ENCODE peak calls at places on chromosome 1, in seven cellular contexts. E is cardiac fibroblast, O is omental fat pad, G is body of pancreas, B is breast epithelium, V is cardiac muscle cell, F is AG09319. U is an unnamed sample.

GRCh38 chr1:236638935-236639334 is 34.6 kb upstream of the HEATR1 start:
- DNase-seq in E (no peak), O (no peak), G (no peak), B (no peak), V (no peak), F (no peak), U (no peak)

GRCh38 chr1:11929849-11930248 is 3.6 kb upstream of the KIAA2013 start:
- DNase-seq in E (peak), O (peak), G (peak), B (no peak), V (peak), F (no peak), U (peak)

GRCh38 chr1:4986266-4986665 is 331.9 kb downstream of the AJAP1 start:
- DNase-seq in E (no peak), O (no peak), G (no peak), B (no peak), V (no peak), F (no peak), U (no peak)

GRCh38 chr1:230422221-230422981 is 3.7 kb downstream of the PGBD5 start:
- DNase-seq in E (no peak), O (no peak), G (no peak), B (no peak), V (no peak), F (no peak), U (no peak)

GRCh38 chr1:59554752-59555151 is 257.9 kb downstream of the FGGY start:
- DNase-seq in E (no peak), O (no peak), G (no peak), B (no peak), V (no peak), F (no peak), U (no peak)

GRCh38 chr1:32872189-32872898 is 1.6 kb upstream of the FNDC5 start:
- DNase-seq in E (peak), O (peak), G (peak), B (no peak), V (peak), F (no peak), U (peak)

GRCh38 chr1:16298653-16299052 is 53.6 kb downstream of the FBXO42 start:
- DNase-seq in E (no peak), O (no peak), G (no peak), B (no peak), V (peak), F (no peak), U (no peak)

GRCh38 chr1:230682274-230682673 is 31.6 kb downstream of the AGT start:
- DNase-seq in E (no peak), O (no peak), G (no peak), B (no peak), V (no peak), F (no peak), U (no peak)

GRCh38 chr1:207346562-207346912 is 25.1 kb downstream of the CD55 start:
- DNase-seq in E (no peak), O (no peak), G (no peak), B (no peak), V (no peak), F (no peak), U (no peak)

GRCh38 chr1:31479801-31480200 is 66.8 kb downstream of the SERINC2 start:
- DNase-seq in E (peak), O (no peak), G (no peak), B (no peak), V (peak), F (no peak), U (no peak)

GRCh38 chr1:109617291-109617801 is 2.1 kb downstream of the GNAT2 start:
- DNase-seq in E (peak), O (no peak), G (no peak), B (no peak), V (peak), F (peak), U (no peak)

DNA sequence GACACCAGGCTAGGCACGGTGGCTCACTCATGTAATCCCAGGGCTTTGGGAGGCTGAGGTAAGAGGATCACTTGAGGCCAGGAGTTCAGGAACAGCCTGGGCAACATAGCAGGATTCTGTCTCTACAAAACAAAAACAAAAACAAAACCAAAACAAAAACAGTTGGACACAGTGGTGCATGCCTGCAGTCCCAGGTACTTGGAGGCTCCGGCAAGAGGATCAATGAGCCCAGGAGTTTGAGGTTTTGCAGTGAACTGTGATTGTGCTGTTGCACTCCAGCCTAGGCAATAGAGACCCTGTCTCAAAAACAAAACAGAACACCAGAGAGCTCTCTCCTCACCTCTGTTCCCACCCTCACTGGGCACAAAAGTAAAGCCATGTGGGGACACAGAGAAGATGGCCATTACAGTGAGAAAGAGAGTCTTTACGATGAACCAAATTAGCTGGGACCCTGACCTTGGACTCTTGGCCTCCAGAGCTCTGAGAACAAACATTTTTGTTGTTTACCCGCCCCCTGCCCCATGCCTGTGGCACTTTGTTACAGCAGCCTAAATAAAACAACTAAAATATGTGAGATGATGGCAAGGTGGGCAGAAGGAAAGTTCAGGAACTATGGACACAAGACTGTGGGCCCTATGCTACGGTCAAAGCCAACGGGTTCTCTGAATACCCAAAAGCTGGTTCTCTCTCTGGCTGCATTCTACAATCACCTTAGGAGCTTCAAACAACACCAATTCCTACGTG is 9.8 kb downstream of the NADK start:
- DNase-seq in E (no peak), O (no peak), G (no peak), B (no peak), V (no peak), F (no peak), U (no peak)
- TF ChIP-seq CTCF in E (no peak), O (no peak), G (no peak), B (no peak), V (no peak), F (no peak), U (no peak)

DNA sequence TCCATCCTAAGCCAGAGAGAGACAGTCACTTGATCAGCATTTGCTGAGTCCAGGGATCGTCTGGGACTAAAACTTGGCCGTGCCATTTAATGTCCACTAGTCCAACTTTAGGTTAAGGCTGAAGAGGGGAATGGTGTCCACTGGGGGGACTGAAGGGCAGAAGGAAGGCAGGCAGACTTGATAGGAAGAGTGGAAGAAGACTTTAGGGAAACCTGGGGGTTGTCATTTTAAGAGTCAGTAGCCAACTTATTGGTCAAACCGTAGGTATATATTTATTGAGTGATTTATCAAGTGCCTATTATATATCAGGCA is 1.3 kb upstream of the LMOD1 start:
- DNase-seq in E (no peak), O (no peak), G (no peak), B (no peak), V (no peak), F (no peak), U (no peak)
- TF ChIP-seq CTCF in E (no peak), O (no peak), G (no peak), B (no peak), V (no peak), F (no peak), U (no peak)

DNA sequence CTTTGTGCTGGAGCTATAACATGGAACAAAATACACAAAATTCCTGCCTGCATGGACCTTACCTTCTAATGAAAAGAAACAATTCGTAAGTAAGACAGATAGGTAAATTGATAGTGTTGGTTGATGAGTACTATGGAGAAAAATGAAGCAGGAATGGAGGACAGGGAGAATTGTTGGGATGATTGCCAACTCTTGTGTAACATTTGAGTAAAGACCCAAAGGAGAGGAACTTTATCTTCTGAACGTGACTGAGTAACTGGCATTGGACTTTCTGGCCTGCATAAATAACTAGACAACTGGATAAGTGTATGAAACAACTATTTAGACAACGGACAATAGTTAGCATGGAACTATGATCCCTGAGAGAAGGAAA is 6.8 kb upstream of the EFCAB14 start:
- DNase-seq in E (peak), O (no peak), G (no peak), B (no peak), V (peak), F (no peak), U (no peak)
- TF ChIP-seq CTCF in E (no peak), O (no peak), G (no peak), B (no peak), V (no peak), F (no peak), U (no peak)

GRCh38 chr1:41474490-41475271 is 9.8 kb downstream of the EDN2 start:
- DNase-seq in E (no peak), O (no peak), G (peak), B (no peak), V (no peak), F (no peak), U (no peak)

GRCh38 chr1:41475346-41475745 is 9.1 kb downstream of the EDN2 start:
- DNase-seq in E (no peak), O (no peak), G (no peak), B (no peak), V (no peak), F (no peak), U (no peak)

GRCh38 chr1:41473738-41474362 is 10.6 kb downstream of the EDN2 start:
- DNase-seq in E (no peak), O (no peak), G (no peak), B (no peak), V (no peak), F (no peak), U (no peak)

GRCh38 chr1:41476807-41477361 is 7.6 kb downstream of the EDN2 start:
- DNase-seq in E (peak), O (no peak), G (peak), B (no peak), V (no peak), F (no peak), U (no peak)

DNA sequence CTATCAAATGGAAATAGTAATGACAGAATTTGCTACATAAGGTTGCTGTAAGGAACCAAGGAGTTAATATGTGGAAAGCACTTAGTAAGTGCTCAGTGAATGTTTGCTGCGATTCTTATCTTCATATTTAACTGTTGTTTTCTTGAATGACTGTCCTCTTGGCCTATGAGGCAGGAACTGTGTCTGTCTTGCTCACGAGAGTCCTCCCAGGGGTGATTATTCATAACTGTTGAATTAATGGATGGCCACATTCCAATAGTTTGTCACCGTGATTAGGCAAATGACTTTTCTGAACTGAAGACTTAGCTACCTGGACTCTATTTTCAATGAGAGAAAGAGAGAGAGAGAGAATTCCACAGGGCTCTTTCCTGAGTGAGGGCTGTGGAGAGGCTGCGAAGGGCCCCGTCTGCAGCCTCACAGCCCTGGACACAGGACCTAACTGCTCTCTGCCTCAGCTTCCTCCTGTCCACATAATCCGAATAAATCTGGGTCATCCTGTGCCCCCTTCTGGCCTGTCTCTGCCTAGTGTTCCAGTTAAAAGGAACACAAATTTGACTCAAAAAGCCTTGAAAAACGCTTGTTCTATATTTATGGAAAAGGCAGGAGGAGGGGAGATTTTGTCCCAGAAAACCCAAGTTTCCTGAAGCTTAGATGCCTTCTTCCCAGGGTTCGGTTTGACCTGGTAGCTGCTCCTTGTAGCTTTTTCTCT is 8.5 kb downstream of the EDN2 start:
- DNase-seq in E (peak), O (no peak), G (no peak), B (no peak), V (no peak), F (no peak), U (no peak)
- TF ChIP-seq CTCF in E (no peak), O (no peak), G (no peak), B (no peak), V (peak), F (no peak), U (no peak)

GRCh38 chr1:192476802-192477298 is 98.7 kb upstream of the RGS1 start:
- DNase-seq in E (peak), O (no peak), G (no peak), B (no peak), V (peak), F (no peak), U (peak)

GRCh38 chr1:192475970-192476369 is 99.6 kb upstream of the RGS1 start:
- DNase-seq in E (no peak), O (no peak), G (no peak), B (no peak), V (no peak), F (no peak), U (no peak)

GRCh38 chr1:192474080-192474683 is 101.4 kb upstream of the RGS1 start:
- DNase-seq in E (peak), O (no peak), G (no peak), B (no peak), V (peak), F (no peak), U (no peak)

GRCh38 chr1:192475329-192475728 is 100.2 kb upstream of the RGS1 start:
- DNase-seq in E (no peak), O (no peak), G (no peak), B (no peak), V (no peak), F (no peak), U (no peak)

DNA sequence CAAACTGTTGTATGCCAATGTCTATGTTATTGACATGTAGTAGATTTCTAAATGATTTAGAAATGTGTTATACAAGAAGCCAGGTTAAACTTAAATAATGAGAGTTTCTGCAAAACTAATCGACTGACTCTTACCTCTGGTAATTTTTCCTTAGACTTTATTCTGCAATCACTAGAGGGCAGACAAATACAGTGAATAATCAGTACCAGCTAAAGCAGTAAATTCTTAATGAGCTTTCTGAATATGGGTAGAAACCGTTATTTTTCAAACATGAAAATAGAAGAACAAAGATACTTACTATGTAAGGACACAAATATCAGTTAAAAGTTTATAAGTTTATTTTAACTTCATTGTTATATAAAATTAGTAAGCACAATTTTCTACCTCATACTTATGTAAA is 97.9 kb upstream of the RGS1 start:
- DNase-seq in E (peak), O (no peak), G (no peak), B (no peak), V (peak), F (no peak), U (no peak)
- TF ChIP-seq CTCF in E (peak), O (no peak), G (peak), B (peak), V (peak), F (peak), U (peak)

U was measured in activated CD8-positive, alpha-beta T cell treated with anti-CD3 and anti-CD28 coated beads for 36 hours.